ENCODE peak calls at places on chromosome 16, in ten cellular contexts. E is esophagus squamous epithelium; X is occipital lobe; O is neural progenitor cell; C is sigmoid colon; W is effector CD4-positive, alpha-beta T cell; S is caudate nucleus; J is mucosa of descending colon; H is activated CD8-positive, alpha-beta memory T cell treated with anti-CD3 and anti-CD28 coated beads for 24 hours; D is B cell. L is an unnamed sample.
A peak's percentile ranks its signal among the peaks of the same experiment; 100 is the strongest.

GRCh38 chr16:3187798-3188674 is at the start of gene OR1F1:
- DNase-seq in J (no peak), H (peak; percentile 85), E (no peak), D (no peak), C (no peak), X (no peak), W (no peak), S (no peak), O (peak; percentile 65), L (peak; percentile 81)

GRCh38 chr16:84040823-84041391 is 1.7 kb downstream of the SLC38A8 start:
- DNase-seq in X (no peak), W (no peak), J (peak; percentile 17), E (no peak), O (peak; percentile 39), D (no peak), S (no peak), H (no peak), C (no peak), L (no peak)

GRCh38 chr16:51818342-51818944 is 667.4 kb upstream of the SALL1 start:
- DNase-seq in C (no peak), H (no peak), X (no peak), O (peak; percentile 74), S (no peak), E (no peak), D (no peak), J (no peak), W (no peak), L (peak; percentile 78)

GRCh38 chr16:50665128-50665878 is 15.8 kb downstream of the SNX20 start:
- DNase-seq in X (peak; percentile 54), O (peak; percentile 88), C (peak; percentile 86), W (peak; percentile 79), J (peak; percentile 75), E (no peak), D (peak; percentile 78), S (no peak), H (peak; percentile 94), L (peak; percentile 92)

GRCh38 chr16:29310852-29311314 is 95.6 kb downstream of the NPIPB11 start:
- DNase-seq in D (no peak), S (no peak), W (no peak), E (no peak), C (peak; percentile 60), J (no peak), H (no peak), X (no peak), O (no peak), L (no peak)

GRCh38 chr16:70572926-70573270 is 49.3 kb downstream of the SF3B3 start:
- DNase-seq in E (no peak), D (no peak), C (no peak), X (no peak), J (no peak), O (no peak), W (no peak), H (no peak), S (no peak), L (no peak)

GRCh38 chr16:74561626-74562025 is 45.3 kb downstream of the GLG1 start:
- DNase-seq in D (no peak), S (no peak), O (no peak), W (no peak), C (no peak), H (no peak), J (no peak), E (no peak), X (no peak), L (no peak)

GRCh38 chr16:88940196-88941050 is 36.6 kb downstream of the CBFA2T3 start:
- DNase-seq in X (peak; percentile 40), S (no peak), H (peak; percentile 65), C (no peak), W (no peak), E (no peak), O (peak; percentile 59), J (peak; percentile 54), D (no peak), L (peak; percentile 61)

GRCh38 chr16:83974475-83974874 is 6.4 kb downstream of the NECAB2 start:
- DNase-seq in O (no peak), E (no peak), D (no peak), X (no peak), H (no peak), W (no peak), J (no peak), C (no peak), S (peak; percentile 42), L (no peak)

GRCh38 chr16:24001706-24002105 is 165.9 kb downstream of the PRKCB start:
- DNase-seq in J (no peak), O (no peak), E (no peak), H (no peak), S (no peak), X (no peak), W (no peak), C (no peak), D (no peak), L (no peak)

GRCh38 chr16:47779201-47780016 is 318.3 kb downstream of the PHKB start:
- DNase-seq in E (no peak), O (no peak), D (no peak), S (peak; percentile 71), H (peak; percentile 60), X (peak; percentile 40), J (no peak), W (no peak), C (no peak), L (no peak)

GRCh38 chr16:7792346-7792745 is 459.7 kb downstream of the RBFOX1 start:
- DNase-seq in H (no peak), D (no peak), E (no peak), S (no peak), C (no peak), W (no peak), O (no peak), X (no peak), J (no peak), L (no peak)